ENCODE peak calls at places on chromosomes 16 and 17, in five cellular contexts. H is adrenal gland, N is thyroid gland, P is transverse colon, I is A549. M is an unnamed sample.

GRCh38 chr16:52383071-52383470 is 163.9 kb downstream of the TOX3 start:
- DNase-seq in N (no peak), H (no peak), I (no peak), P (no peak), M (no peak)

GRCh38 chr17:33888455-33888854 is 366.6 kb upstream of the CCL2 start:
- DNase-seq in P (no peak), H (no peak), I (no peak), N (no peak), M (no peak)

GRCh38 chr17:4433515-4434031 is at the start of gene SPNS3:
- DNase-seq in I (no peak), P (no peak), N (no peak), H (no peak), M (no peak)

GRCh38 chr16:9068886-9069285 is 22.6 kb upstream of the HAPSTR1 start:
- DNase-seq in N (no peak), P (no peak), H (no peak), I (no peak), M (no peak)

GRCh38 chr16:81195907-81196534 is 42.5 kb upstream of the BCO1 start:
- DNase-seq in I (no peak), N (no peak), P (no peak), H (no peak), M (no peak)

GRCh38 chr17:28724500-28725165 is 1.4 kb downstream of the TLCD1 start:
- DNase-seq in H (no peak), N (no peak), I (peak; percentile 47), P (no peak), M (no peak)

GRCh38 chr17:68398731-68399637 is 58.3 kb downstream of the WIPI1 start:
- DNase-seq in H (peak; percentile 74), I (peak; percentile 82), N (peak; percentile 37), P (peak; percentile 46), M (peak; percentile 52)

GRCh38 chr16:81703177-81704155 is 75.6 kb upstream of the PLCG2 start:
- DNase-seq in N (no peak), H (peak; percentile 88), I (peak; percentile 92), P (no peak), M (no peak)

GRCh38 chr16:46787909-46788308 is 39.8 kb upstream of the MYLK3 start:
- DNase-seq in N (no peak), H (no peak), I (no peak), P (no peak), M (no peak)

GRCh38 chr16:12063435-12063834 is 86.9 kb downstream of the SNX29 start:
- DNase-seq in H (no peak), P (no peak), N (no peak), I (no peak), M (no peak)

GRCh38 chr17:81468111-81468764 is 44.4 kb downstream of the ACTG1 start:
- DNase-seq in I (no peak), N (no peak), H (no peak), P (no peak), M (no peak)

GRCh38 chr16:55257971-55258613 is 65.9 kb upstream of the IRX6 start:
- DNase-seq in I (peak; percentile 51), H (peak; percentile 47), P (peak; percentile 71), N (peak; percentile 52), M (peak; percentile 26)

GRCh38 chr17:3915642-3916012 is 638 bp downstream of the P2RX1 start:
- DNase-seq in H (no peak), I (no peak), P (no peak), N (no peak), M (no peak)

GRCh38 chr17:7490144-7490543 is 6.0 kb downstream of the POLR2A start:
- DNase-seq in H (no peak), P (no peak), N (no peak), I (no peak), M (no peak)

GRCh38 chr17:7483238-7484066 is 714 bp upstream of the POLR2A start:
- DNase-seq in P (peak; percentile 93), H (peak; percentile 97), N (peak; percentile 97), I (peak; percentile 96), M (peak; percentile 94)

GRCh38 chr17:7484067-7484963 is at the start of gene POLR2A:
- DNase-seq in H (peak; percentile 99), I (peak; percentile 99), P (peak; percentile 99), N (peak; percentile 99), M (peak; percentile 98)

GRCh38 chr17:7486181-7486580 is 2.0 kb downstream of the POLR2A start:
- DNase-seq in P (no peak), H (no peak), N (no peak), I (no peak), M (no peak)

GRCh38 chr17:7484964-7485377 is 805 bp downstream of the POLR2A start:
- DNase-seq in I (no peak), H (no peak), P (no peak), N (no peak), M (no peak)
- TF ChIP-seq CTCF in I (no peak), H (no peak), P (no peak), N (no peak), M (no peak)

DNA sequence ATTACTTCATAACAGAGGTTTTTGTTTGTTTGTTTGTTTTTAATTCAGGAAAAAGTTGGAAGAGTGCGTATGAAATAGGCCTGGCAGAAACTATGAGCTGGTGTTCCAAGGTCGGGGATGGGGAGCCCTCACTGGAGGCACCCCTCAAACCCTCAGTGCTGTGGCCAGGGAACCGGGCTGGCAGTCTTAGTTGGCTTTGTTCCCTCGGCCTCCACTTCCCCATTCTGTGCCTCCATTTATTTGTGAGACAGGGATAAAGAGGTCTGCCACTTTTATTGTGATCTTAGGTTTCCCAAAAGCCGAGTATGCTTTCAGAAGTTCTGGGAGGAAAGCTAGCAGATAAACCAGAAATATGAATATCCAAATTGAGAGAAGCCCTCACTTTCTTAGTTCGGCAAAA is 5.7 kb downstream of the DEXI start:
- DNase-seq in I (no peak), P (no peak), N (no peak), H (no peak), M (no peak)
- H3K4me3 ChIP-seq in I (no peak overlapping the region), P (no peak overlapping the region), N (no peak overlapping the region), H (no peak overlapping the region), M (no peak overlapping the region)

GRCh38 chr17:36591434-36592315 is at the start of gene DHRS11:
- DNase-seq in I (peak; percentile 73), H (peak; percentile 84), N (peak; percentile 86), P (peak; percentile 90), M (peak; percentile 89)
- TF ChIP-seq POLR2A in I (peak; percentile 48), H (peak; percentile 35), N (peak; percentile 53), P (peak; percentile 66), M (peak; percentile 46)

GRCh38 chr16:51151951-51152663 is 1.0 kb upstream of the SALL1 start:
- DNase-seq in P (peak; percentile 33), N (peak; percentile 93), I (peak; percentile 16), H (no peak), M (peak; percentile 61)
- TF ChIP-seq CTCF in P (no peak), N (no peak), I (no peak), H (no peak), M (no peak)

M was measured in heart left ventricle.